ENCODE peak calls at places on chromosome 14, in eight cellular contexts. K is body of pancreas, R is NB4, E is A549, I is heart left ventricle, A is vagina, X is tibial nerve, P is GM12892. J is an unnamed sample.

GRCh38 chr14:57526942-57527341 is 33.3 kb upstream of the CCDC198 start:
- DNase-seq in K (no peak), R (peak), E (no peak), I (no peak), A (no peak), X (no peak), P (no peak), J (no peak)

GRCh38 chr14:92607702-92608429 is 94.3 kb downstream of the RIN3 start:
- DNase-seq in K (no peak), R (no peak), E (no peak), I (no peak), A (no peak), X (no peak), P (no peak), J (no peak)

GRCh38 chr14:97281741-97282140 is 484.6 kb downstream of the VRK1 start:
- DNase-seq in K (no peak), R (no peak), E (no peak), I (no peak), A (no peak), X (no peak), P (no peak), J (no peak)

GRCh38 chr14:31927348-31927826 is 149.7 kb upstream of the ARHGAP5 start:
- DNase-seq in K (no peak), R (no peak), E (peak), I (no peak), A (no peak), X (no peak), P (no peak), J (peak)

GRCh38 chr14:89773644-89774316 is 180.8 kb downstream of the EFCAB11 start:
- DNase-seq in K (peak), R (peak), E (peak), I (no peak), A (no peak), X (no peak), P (peak), J (peak)

GRCh38 chr14:54564071-54564798 is 2.7 kb upstream of the SAMD4A start:
- DNase-seq in K (no peak), R (peak), E (peak), I (no peak), A (no peak), X (no peak), P (no peak), J (no peak)

GRCh38 chr14:96461950-96462798 is 40.0 kb upstream of the PAPOLA start:
- DNase-seq in K (peak), R (no peak), E (no peak), I (no peak), A (no peak), X (no peak), P (no peak), J (no peak)

GRCh38 chr14:32618991-32619390 is 289.9 kb downstream of the AKAP6 start:
- DNase-seq in K (no peak), R (no peak), E (no peak), I (no peak), A (no peak), X (no peak), P (no peak), J (no peak)

GRCh38 chr14:63642229-63642611 is 549 bp upstream of the WDR89 start:
- DNase-seq in K (peak), R (peak), E (peak), I (peak), A (peak), X (peak), P (peak), J (peak)

GRCh38 chr14:88168498-88169165 is 154.4 kb downstream of the KCNK10 start:
- DNase-seq in K (peak), R (peak), E (peak), I (no peak), A (no peak), X (no peak), P (no peak), J (peak)

GRCh38 chr14:42378880-42379279 is 772.2 kb downstream of the LRFN5 start:
- DNase-seq in K (no peak), R (no peak), E (no peak), I (no peak), A (no peak), X (no peak), P (no peak), J (no peak)

GRCh38 chr14:105053421-105053820 is 11.8 kb downstream of the GPR132 start:
- DNase-seq in K (no peak), R (no peak), E (no peak), I (no peak), A (no peak), X (no peak), P (no peak), J (no peak)
- TF ChIP-seq POLR2A in K (no peak), R (no peak), E (no peak), I (no peak), A (no peak), X (no peak), P (no peak), J (no peak)

DNA sequence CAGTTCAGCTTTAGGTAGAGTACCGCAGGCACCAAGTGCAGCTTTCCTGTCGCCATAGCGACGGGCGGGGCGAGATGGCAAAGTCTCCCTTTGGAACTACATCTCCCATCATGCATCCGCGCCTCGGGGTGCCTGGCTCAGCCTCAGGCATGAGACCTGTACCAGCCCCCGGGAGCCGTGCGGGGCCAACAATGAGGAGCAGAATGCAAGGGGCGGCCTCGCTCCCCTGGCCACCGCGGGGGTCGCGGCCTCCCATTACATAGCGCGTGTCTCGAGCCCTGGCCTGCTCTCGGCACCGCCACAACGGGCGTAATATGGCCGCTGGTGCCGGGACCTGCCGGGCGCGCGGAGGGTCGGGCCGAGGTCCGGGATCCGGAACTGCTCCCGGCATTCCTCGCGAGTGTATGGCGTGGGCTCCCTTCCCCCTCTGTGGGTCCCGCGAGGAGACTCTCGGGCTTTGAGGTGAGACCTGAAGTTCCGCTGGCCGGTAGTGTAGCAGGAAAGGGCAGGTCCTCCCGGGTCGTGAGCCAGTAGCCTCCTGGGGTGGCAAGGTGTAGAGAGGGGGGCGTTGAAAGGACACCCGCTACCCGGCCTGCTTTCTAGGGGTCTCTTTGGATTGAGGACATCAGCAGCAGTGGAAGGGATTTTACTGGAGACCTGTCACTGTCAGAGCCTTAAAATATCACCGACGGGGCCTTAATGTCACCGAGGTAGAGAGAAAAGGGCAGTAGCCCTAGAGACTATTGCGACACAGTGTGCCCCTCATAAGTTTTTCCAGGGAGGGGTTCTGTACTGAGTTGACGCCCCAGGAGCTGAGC is at the start of gene THTPA:
- DNase-seq in K (peak), R (peak), E (peak), I (peak), A (no peak), X (peak), P (peak), J (peak)
- TF ChIP-seq POLR2A in K (peak), R (peak), E (peak), I (no peak), A (no peak), X (peak), P (peak), J (peak)

GRCh38 chr14:100407376-100408102 is 84.4 kb downstream of the SLC25A47 start:
- DNase-seq in K (no peak), R (no peak), E (no peak), I (no peak), A (no peak), X (no peak), P (no peak), J (no peak)

GRCh38 chr14:100405752-100406455 is 82.8 kb downstream of the SLC25A47 start:
- DNase-seq in K (peak), R (no peak), E (no peak), I (no peak), A (no peak), X (no peak), P (no peak), J (no peak)

GRCh38 chr14:100404419-100404818 is 81.3 kb downstream of the SLC25A47 start:
- DNase-seq in K (no peak), R (no peak), E (no peak), I (no peak), A (no peak), X (no peak), P (no peak), J (no peak)

GRCh38 chr14:100408350-100409015 is 85.3 kb downstream of the SLC25A47 start:
- DNase-seq in K (peak), R (peak), E (peak), I (no peak), A (no peak), X (no peak), P (no peak), J (peak)

GRCh38 chr14:100406505-100407131 is 83.5 kb downstream of the SLC25A47 start:
- DNase-seq in K (peak), R (peak), E (no peak), I (no peak), A (no peak), X (no peak), P (no peak), J (peak)
- TF ChIP-seq POLR2A in K (no peak), R (no peak), E (no peak), I (no peak), A (no peak), X (no peak), P (no peak), J (no peak)

GRCh38 chr14:61388173-61388975 is 67.0 kb downstream of the PRKCH start:
- DNase-seq in K (no peak), R (no peak), E (no peak), I (no peak), A (no peak), X (no peak), P (no peak), J (peak)
- TF ChIP-seq POLR2A in K (no peak), R (no peak), E (no peak), I (no peak), A (no peak), X (no peak), P (peak), J (no peak)

GRCh38 chr14:22776215-22776614 is 9.7 kb downstream of the OXA1L start:
- DNase-seq in K (no peak), R (no peak), E (no peak), I (no peak), A (no peak), X (no peak), P (no peak), J (no peak)

GRCh38 chr14:22772725-22773124 is 6.2 kb downstream of the OXA1L start:
- DNase-seq in K (no peak), R (no peak), E (no peak), I (no peak), A (no peak), X (no peak), P (no peak), J (no peak)

GRCh38 chr14:22770481-22771187 is 4.1 kb downstream of the OXA1L start:
- DNase-seq in K (no peak), R (no peak), E (no peak), I (no peak), A (no peak), X (no peak), P (no peak), J (no peak)

GRCh38 chr14:22773162-22774010 is 6.9 kb downstream of the OXA1L start:
- DNase-seq in K (no peak), R (no peak), E (no peak), I (no peak), A (no peak), X (no peak), P (no peak), J (no peak)

DNA sequence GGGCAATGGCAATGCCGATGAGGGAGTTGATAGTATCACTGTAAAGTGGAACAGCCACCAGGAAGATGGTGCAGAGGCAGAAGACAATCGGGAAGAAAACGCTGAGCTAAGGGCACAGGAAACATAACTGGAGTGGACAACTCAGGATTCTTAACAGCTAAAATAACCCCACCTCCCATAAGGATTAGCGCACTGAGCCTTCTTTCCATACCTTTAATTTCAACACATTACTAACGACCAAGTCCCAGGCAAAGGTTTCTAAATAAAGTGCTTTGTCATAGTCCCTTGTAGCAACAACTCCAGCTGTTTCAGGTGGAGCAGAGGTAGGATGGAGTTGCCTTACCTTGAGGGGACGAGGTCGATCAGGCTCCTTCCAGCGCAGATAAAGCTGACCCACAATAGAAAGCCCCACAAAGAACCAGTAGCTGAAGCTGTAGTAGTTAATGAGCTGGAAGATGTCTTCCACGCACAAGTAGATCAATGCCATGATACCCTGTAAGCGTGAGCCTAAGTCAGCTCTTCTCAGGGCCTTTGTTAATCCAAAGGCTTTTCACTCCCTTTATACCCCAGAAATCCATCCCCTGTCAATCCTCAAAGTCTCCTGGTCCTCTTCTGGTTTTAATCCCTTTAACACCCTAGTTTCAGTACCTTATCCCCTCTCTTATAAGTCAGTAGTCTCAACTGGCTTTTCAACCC is 7.7 kb downstream of the OXA1L start:
- DNase-seq in K (no peak), R (no peak), E (no peak), I (no peak), A (no peak), X (no peak), P (no peak), J (no peak)
- TF ChIP-seq POLR2A in K (no peak), R (no peak), E (no peak), I (no peak), A (no peak), X (no peak), P (no peak), J (no peak)

GRCh38 chr14:22807432-22808087 is 7.7 kb downstream of the SLC7A7 start:
- DNase-seq in K (no peak), R (no peak), E (no peak), I (no peak), A (no peak), X (no peak), P (no peak), J (no peak)

GRCh38 chr14:22801716-22802115 is 13.5 kb downstream of the SLC7A7 start:
- DNase-seq in K (no peak), R (no peak), E (no peak), I (no peak), A (no peak), X (no peak), P (no peak), J (no peak)

GRCh38 chr14:22802860-22803562 is 12.2 kb downstream of the SLC7A7 start:
- DNase-seq in K (no peak), R (no peak), E (no peak), I (no peak), A (no peak), X (no peak), P (no peak), J (no peak)

GRCh38 chr14:22800356-22800755 is 14.9 kb downstream of the SLC7A7 start:
- DNase-seq in K (no peak), R (no peak), E (no peak), I (no peak), A (no peak), X (no peak), P (no peak), J (no peak)

GRCh38 chr14:22803575-22803974 is 11.7 kb downstream of the SLC7A7 start:
- DNase-seq in K (no peak), R (no peak), E (no peak), I (no peak), A (no peak), X (no peak), P (no peak), J (no peak)
- TF ChIP-seq POLR2A in K (no peak), R (no peak), E (no peak), I (no peak), A (no peak), X (no peak), P (peak), J (no peak)

DNA sequence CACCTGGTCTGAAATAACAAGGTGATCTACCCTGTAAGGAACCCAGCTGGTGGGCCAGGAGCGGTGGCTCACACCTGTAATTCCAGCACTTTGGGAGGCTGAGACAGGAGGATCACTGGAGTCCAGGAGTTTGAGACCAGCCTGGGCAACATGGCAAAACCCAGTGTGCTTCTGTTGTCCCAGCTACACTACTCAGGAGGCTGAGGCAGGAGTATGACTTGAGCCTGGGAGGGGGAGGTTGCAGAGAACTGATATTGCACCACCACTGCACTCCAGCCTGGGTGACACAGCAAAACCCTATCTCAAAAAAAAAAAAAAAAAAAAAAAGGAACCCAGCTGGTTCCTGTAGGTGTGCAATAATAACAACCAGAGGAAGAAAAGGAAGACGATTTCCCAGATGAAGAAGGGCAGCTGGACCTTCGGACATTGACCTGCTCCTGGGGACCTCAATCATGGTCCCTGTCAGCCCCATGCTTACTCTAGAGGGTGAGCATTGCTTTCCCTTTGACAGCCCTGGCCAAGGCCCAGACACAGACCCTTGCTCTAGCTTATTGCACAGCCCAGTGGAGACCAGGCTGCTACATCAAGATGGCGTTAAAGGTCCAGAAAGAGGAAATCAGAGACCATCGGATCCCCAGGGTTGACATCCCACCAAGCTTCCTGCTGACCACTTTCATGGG is 5.4 kb downstream of the FOS start:
- DNase-seq in K (peak), R (peak), E (no peak), I (no peak), A (no peak), X (no peak), P (no peak), J (no peak)
- TF ChIP-seq POLR2A in K (peak), R (no peak), E (no peak), I (no peak), A (no peak), X (no peak), P (no peak), J (no peak)

GRCh38 chr14:77028384-77029246 is at the start of gene IRF2BPL:
- DNase-seq in K (peak), R (peak), E (peak), I (peak), A (peak), X (peak), P (peak), J (peak)
- TF ChIP-seq POLR2A in K (peak), R (peak), E (peak), I (peak), A (peak), X (peak), P (peak), J (peak)

GRCh38 chr14:33950320-33951182 is at the start of gene EGLN3:
- DNase-seq in K (peak), R (no peak), E (peak), I (peak), A (no peak), X (peak), P (peak), J (peak)
- TF ChIP-seq POLR2A in K (peak), R (no peak), E (peak), I (peak), A (peak), X (peak), P (peak), J (peak)

GRCh38 chr14:61677469-61677868 is 17.8 kb upstream of the HIF1A start:
- DNase-seq in K (no peak), R (no peak), E (no peak), I (no peak), A (no peak), X (no peak), P (no peak), J (no peak)
- TF ChIP-seq POLR2A in K (no peak), R (no peak), E (no peak), I (no peak), A (no peak), X (no peak), P (no peak), J (no peak)